ENCODE peak calls at places on chromosomes 16 and 17, in eight cellular contexts. V is B cell, Q is RWPE1, S is fibroblast of pulmonary artery, Z is nephron progenitor cell, U is AG04449, G is neural progenitor cell, C is testis. W is an unnamed sample.

GRCh38 chr17:31158741-31159377 is 64.1 kb downstream of the NF1 start:
- DNase-seq in G (no peak), C (no peak), Z (no peak), Q (no peak), U (no peak), S (no peak), V (no peak), W (no peak)

GRCh38 chr17:67218385-67218950 is 26.5 kb downstream of the HELZ start:
- DNase-seq in Q (no peak), S (peak), G (no peak), Z (no peak), V (no peak), U (no peak), C (no peak), W (no peak)

GRCh38 chr16:64809876-64810629 is 311.8 kb downstream of the CDH11 start:
- DNase-seq in G (no peak), U (no peak), V (no peak), Q (no peak), S (no peak), Z (no peak), C (no peak), W (no peak)

GRCh38 chr17:57672971-57673370 is 72.1 kb downstream of the CCDC182 start:
- DNase-seq in C (no peak), Q (no peak), V (no peak), S (no peak), G (no peak), Z (no peak), U (no peak), W (no peak)

GRCh38 chr17:12137859-12138258 is 117.2 kb downstream of the MAP2K4 start:
- DNase-seq in U (no peak), Q (no peak), Z (no peak), G (no peak), S (no peak), V (no peak), C (no peak), W (no peak)

GRCh38 chr17:27069842-27070508 is 223.9 kb upstream of the WSB1 start:
- DNase-seq in U (no peak), C (no peak), S (no peak), Q (no peak), G (no peak), V (no peak), Z (no peak), W (no peak)

GRCh38 chr16:67879462-67879861 is 5.2 kb upstream of the NRN1L start:
- DNase-seq in C (no peak), U (no peak), Q (no peak), S (no peak), G (no peak), Z (no peak), V (no peak), W (no peak)

GRCh38 chr16:89287777-89288576 is 70.5 kb downstream of the ZNF778 start:
- DNase-seq in Q (no peak), U (no peak), S (no peak), C (no peak), Z (no peak), G (no peak), V (no peak), W (no peak)

GRCh38 chr17:871731-872517 is 89.8 kb downstream of the MRM3 start:
- DNase-seq in U (no peak), C (no peak), Q (no peak), V (no peak), S (no peak), Z (no peak), G (no peak), W (no peak)

GRCh38 chr16:842061-842476 is 41.5 kb upstream of the GNG13 start:
- DNase-seq in C (no peak), Q (no peak), G (no peak), Z (no peak), V (no peak), S (peak), U (no peak), W (no peak)

GRCh38 chr17:20073056-20073979 is 64.2 kb downstream of the SPECC1 start:
- DNase-seq in Q (no peak), C (peak), S (peak), U (no peak), Z (no peak), G (no peak), V (peak), W (no peak)

GRCh38 chr16:68401871-68402747 is 46.2 kb downstream of the SMPD3 start:
- DNase-seq in Q (peak), V (no peak), C (no peak), S (peak), U (peak), G (no peak), Z (no peak), W (no peak)

GRCh38 chr17:19723967-19724366 is 7.6 kb upstream of the SLC47A2 start:
- DNase-seq in Z (no peak), G (no peak), V (no peak), Q (peak), U (no peak), C (no peak), S (no peak), W (no peak)

GRCh38 chr16:29877266-29877961 is 14.4 kb upstream of the CDIPT start:
- DNase-seq in V (peak), G (peak), U (no peak), S (peak), Q (peak), C (peak), Z (peak), W (no peak)

GRCh38 chr16:81487301-81487720 is 42.7 kb downstream of the CMIP start:
- DNase-seq in Z (no peak), G (no peak), V (no peak), S (no peak), U (no peak), C (no peak), Q (no peak), W (no peak)

GRCh38 chr16:85491798-85492616 is 121.1 kb upstream of the GSE1 start:
- DNase-seq in C (peak), V (no peak), U (no peak), G (no peak), Z (no peak), Q (peak), S (no peak), W (no peak)

GRCh38 chr17:309361-309888 is 43.2 kb downstream of the RPH3AL start:
- DNase-seq in C (no peak), S (no peak), G (peak), Z (peak), U (no peak), Q (no peak), V (peak), W (no peak)

GRCh38 chr16:88030498-88030897 is 79.3 kb downstream of the BANP start:
- DNase-seq in V (no peak), G (no peak), Q (no peak), S (no peak), U (no peak), Z (no peak), C (no peak), W (no peak)

GRCh38 chr17:40432864-40433528 is 10.3 kb upstream of the IGFBP4 start:
- DNase-seq in U (no peak), Q (no peak), Z (no peak), G (no peak), C (no peak), S (peak), V (no peak), W (no peak)

GRCh38 chr17:876272-876671 is 94.1 kb downstream of the MRM3 start:
- DNase-seq in C (no peak), Q (no peak), Z (no peak), V (no peak), S (no peak), U (no peak), G (no peak), W (no peak)

GRCh38 chr17:8520981-8521380 is 85.3 kb downstream of the NDEL1 start:
- DNase-seq in S (no peak), Q (no peak), C (no peak), G (no peak), U (no peak), Z (no peak), V (no peak), W (peak)

GRCh38 chr16:58652741-58653140 is 23.1 kb upstream of the CNOT1 start:
- DNase-seq in U (no peak), V (no peak), C (peak), Z (peak), G (peak), S (peak), Q (no peak), W (no peak)

GRCh38 chr16:53840472-53840871 is 136.5 kb downstream of the FTO start:
- DNase-seq in V (peak), Q (no peak), Z (no peak), C (no peak), U (no peak), G (no peak), S (no peak), W (no peak)

GRCh38 chr16:88119881-88120280 is 168.6 kb downstream of the BANP start:
- DNase-seq in S (no peak), U (no peak), Z (no peak), V (no peak), Q (no peak), C (no peak), G (no peak), W (no peak)

GRCh38 chr16:24855678-24856077 is 9.9 kb downstream of the SLC5A11 start:
- DNase-seq in Z (no peak), C (no peak), G (no peak), Q (no peak), V (no peak), U (no peak), S (no peak), W (no peak)

GRCh38 chr17:50884354-50885311 is 18.5 kb upstream of the TOB1 start:
- DNase-seq in V (no peak), Z (no peak), Q (peak), U (no peak), S (peak), C (no peak), G (no peak), W (no peak)

GRCh38 chr16:48438414-48438813 is 53.2 kb upstream of the SIAH1 start:
- DNase-seq in C (no peak), Q (peak), U (no peak), S (no peak), V (no peak), G (no peak), Z (no peak), W (no peak)

GRCh38 chr17:59510611-59511010 is 54.8 kb upstream of the DHX40 start:
- DNase-seq in G (no peak), U (no peak), Z (no peak), S (no peak), V (no peak), C (no peak), Q (no peak), W (no peak)

DNA sequence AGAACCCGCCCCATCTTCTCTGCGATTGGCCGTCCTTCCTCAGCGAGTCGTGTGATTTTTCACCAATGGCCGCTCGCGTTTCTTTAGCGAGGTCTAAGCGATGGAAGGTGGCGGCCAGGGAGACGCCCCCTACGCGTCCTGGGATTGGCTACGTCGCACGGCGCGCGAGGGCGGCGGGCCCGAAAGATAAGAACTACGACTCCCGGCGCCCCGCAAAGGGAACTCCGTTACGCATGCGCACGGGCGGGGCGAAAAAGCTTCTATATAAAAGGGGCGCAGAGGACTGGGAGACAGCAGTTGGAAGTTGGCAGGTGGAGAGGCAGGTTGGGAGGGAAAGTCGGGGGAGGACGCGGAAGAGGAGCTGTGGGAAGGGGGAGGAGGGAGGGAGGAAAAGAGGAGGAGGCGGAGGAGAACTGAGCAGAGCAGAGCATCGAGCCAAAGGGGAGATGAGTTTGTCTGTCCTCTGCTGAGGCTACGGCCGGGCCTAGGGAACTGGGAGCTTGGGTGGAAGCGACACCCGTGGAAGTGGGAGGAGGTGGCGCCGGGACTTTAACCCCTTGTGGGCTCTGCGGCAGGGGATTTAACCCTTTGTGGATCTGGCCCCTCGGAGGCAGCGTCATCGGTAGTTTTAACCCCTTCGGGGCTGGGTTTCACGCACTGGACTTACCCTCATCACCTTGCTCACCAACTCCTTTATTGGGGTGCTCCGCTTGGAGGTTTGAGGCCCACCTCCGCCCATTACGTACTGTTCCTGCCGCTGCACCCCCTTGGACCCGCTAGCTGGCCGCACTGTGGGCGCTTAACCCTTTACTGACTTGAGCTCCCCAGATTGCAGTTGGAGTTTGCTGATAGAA is at the start of gene HEXIM1:
- DNase-seq in Z (peak), U (peak), S (peak), G (peak), V (peak), C (peak), Q (peak), W (peak)
- TF ChIP-seq CTCF in Z (no peak), U (no peak), S (no peak), G (no peak), V (no peak), C (no peak), Q (no peak), W (no peak)

DNA sequence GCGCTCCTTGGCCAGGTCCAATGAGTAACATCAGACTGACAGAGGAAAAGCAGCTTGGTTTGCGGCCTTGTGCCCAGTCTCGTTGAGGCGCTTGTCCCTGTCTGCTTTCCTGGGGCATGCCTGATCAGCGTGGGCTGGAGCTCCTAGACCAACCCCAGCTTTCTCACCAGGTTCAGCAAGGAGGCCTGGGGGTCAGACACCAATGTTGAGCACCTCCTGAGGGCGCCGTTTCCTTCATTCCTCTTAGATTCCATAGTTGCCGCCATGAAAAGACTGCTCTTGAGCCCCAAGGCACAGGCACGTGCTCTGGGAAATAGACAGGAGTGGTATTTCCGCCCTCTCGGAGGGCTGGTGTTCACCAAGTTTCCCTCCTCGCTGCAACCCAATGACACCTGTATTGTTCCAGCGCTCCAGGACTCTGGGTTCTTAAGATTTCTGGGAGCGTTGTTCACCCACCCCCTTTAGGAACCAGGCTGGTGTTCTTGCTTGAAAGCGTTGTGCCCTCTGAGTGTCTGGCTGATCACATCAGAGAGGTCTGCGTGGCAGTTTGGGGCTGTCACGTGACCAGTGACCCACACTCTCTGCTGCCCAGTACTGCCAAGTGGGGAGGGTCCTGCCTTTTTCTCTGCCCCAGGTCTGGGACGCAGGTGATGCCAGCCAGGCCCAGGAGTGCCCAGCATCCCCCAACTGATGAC is 18.0 kb downstream of the KCTD2 start:
- DNase-seq in Q (no peak), Z (no peak), S (no peak), V (no peak), G (peak), U (no peak), C (no peak), W (no peak)
- TF ChIP-seq CTCF in Q (no peak), Z (no peak), S (no peak), V (no peak), G (peak), U (no peak), C (no peak), W (no peak)

DNA sequence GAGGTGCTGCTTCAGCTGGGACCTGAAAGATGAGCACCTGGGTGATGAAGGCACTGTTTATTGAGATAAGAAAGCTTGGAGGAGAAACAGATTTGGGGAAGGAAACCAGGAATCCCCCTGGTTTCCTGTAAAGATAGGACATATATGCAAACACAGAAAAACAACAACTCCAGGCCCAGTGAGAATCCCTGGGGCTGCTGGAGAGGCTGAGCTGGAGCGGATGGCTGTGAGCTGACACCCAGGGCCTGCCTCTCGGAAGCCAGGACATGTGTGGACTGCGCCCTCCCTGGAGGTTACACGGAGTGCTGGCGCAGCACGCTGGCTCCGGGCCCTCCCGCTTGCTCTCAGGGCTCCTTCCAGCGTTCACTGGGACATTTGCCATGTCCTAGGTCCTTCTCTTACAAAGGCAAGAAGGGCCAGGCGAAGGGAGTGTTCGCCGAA is 57.5 kb downstream of the CYB5B start:
- DNase-seq in Q (peak), U (no peak), S (peak), G (no peak), Z (no peak), V (no peak), C (peak), W (peak)
- TF ChIP-seq CTCF in Q (no peak), U (no peak), S (peak), G (no peak), Z (no peak), V (no peak), C (no peak), W (peak)

GRCh38 chr17:4594406-4595349 is 10.3 kb downstream of the SMTNL2 start:
- DNase-seq in G (peak), S (no peak), Z (peak), U (no peak), V (peak), C (no peak), Q (no peak), W (no peak)
- TF ChIP-seq CTCF in G (peak), S (no peak), Z (peak), U (peak), V (peak), C (no peak), Q (no peak), W (no peak)

DNA sequence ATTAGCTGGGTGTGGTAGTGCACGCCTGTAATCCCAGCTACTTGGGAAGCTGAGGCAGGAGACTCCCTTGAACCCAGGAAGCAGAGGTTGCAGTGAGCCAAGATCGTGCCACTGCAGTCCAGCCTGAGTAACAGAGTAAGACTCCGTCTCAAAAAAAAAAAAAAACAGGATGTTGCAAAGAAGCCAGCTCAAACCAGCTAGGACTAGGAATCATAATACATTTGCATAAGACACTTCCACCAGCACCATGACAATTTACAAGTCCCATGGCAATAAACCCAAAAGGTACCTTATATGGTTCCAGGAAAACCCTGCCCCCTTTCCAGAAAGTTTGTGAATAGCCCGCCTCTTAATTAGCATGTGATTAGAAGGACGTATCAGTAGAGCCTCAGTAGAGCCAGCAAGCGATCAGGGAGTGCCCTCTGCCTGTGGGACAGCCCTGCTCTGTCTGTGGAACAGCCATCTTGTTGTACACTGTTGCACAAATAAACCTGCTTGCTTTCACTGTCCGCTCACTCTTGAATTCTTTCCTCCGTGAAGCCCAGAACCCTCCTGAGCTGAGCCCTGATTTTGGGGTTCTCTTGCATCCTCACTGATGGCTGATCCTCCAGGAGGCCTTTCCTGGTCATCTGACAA is 14.1 kb downstream of the NUPR1 start:
- DNase-seq in S (no peak), Q (no peak), U (no peak), V (no peak), C (no peak), Z (no peak), G (no peak), W (no peak)
- TF ChIP-seq CTCF in S (no peak), Q (no peak), U (no peak), V (no peak), C (no peak), Z (no peak), G (no peak), W (no peak)

DNA sequence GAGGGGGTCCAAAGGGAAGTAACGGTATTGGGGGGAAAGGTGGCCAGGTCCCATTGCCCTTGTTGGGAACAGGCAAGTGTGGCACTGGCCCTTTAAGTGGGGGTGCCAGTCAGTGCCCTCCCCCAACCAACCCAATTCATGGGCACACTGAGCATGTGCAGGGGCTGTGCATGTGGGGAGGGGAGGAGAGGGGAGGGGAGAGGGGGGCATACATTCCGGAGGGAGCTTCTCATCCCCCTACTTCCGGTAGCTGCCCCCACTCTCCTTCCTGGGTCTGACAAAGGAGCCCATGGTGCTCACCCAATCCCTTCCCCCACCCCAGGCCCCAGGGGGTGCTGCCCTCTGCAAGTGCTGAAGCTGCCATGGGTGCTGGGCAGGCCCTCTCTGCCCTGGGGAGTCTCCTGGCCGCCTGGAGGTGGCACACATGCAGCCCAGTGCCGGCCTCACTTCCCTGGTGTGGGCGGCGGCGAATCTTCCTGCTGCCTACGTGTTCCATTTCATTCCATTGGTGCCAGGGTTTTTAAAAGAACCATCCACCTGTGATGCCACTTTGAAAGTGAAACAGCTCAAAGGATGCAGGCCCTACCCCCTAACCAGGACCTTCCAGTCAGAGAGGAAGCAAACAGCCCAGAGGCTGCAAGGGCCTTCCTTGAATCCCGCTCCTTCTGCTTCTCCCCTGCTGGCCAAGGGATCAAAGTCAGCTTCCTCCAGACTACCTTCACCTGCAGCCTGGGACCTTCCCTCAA is 11.0 kb downstream of the HEXIM2 start:
- DNase-seq in C (peak), Q (peak), U (no peak), Z (peak), G (peak), S (peak), V (peak), W (peak)
- TF ChIP-seq CTCF in C (no peak), Q (no peak), U (no peak), Z (no peak), G (no peak), S (no peak), V (no peak), W (no peak)

GRCh38 chr17:73968680-73969079 is 234.8 kb upstream of the RPL38 start:
- DNase-seq in U (no peak), V (no peak), Z (no peak), G (no peak), S (no peak), Q (no peak), C (no peak), W (no peak)
- TF ChIP-seq CTCF in U (no peak), V (no peak), Z (no peak), G (no peak), S (no peak), Q (no peak), C (no peak), W (no peak)

W was measured in AG09319.